ENCODE peak calls at places on chromosome 6, in eight cellular contexts. N is activated naive CD8-positive, alpha-beta T cell treated with anti-CD3 and anti-CD28 coated beads, Interleukin-2, amount 50 U/mL, for 24 hours; F is adrenal gland; Y is AG10803; K is fibroblast of lung; O is EL; S is amniotic epithelial cell; W is NT2/D1. A is an unnamed sample.

GRCh38 chr6:138182939-138183791 is 21.4 kb downstream of the ARFGEF3 start:
- DNase-seq in F (no peak), S (no peak), W (no peak), K (no peak), Y (no peak), N (no peak), O (no peak), A (no peak)

GRCh38 chr6:130202782-130203181 is 20.0 kb downstream of the SAMD3 start:
- DNase-seq in Y (no peak), F (no peak), O (no peak), N (no peak), K (no peak), W (no peak), S (no peak), A (no peak)

GRCh38 chr6:150123645-150124044 is 19.2 kb upstream of the PPP1R14C start:
- DNase-seq in W (no peak), K (no peak), S (no peak), F (no peak), O (no peak), Y (no peak), N (no peak), A (no peak)

GRCh38 chr6:111764238-111765182 is 108.7 kb downstream of the FYN start:
- DNase-seq in Y (no peak), N (peak), F (no peak), W (no peak), K (peak), S (peak), O (no peak), A (no peak)

GRCh38 chr6:164097557-164098398 is 683.3 kb downstream of the QKI start:
- DNase-seq in S (no peak), O (peak), Y (peak), K (peak), N (no peak), W (no peak), F (no peak), A (peak)

GRCh38 chr6:88920777-88921728 is 42.4 kb downstream of the RNGTT start:
- DNase-seq in W (no peak), Y (peak), K (no peak), F (no peak), O (no peak), N (no peak), S (no peak), A (no peak)

GRCh38 chr6:109373762-109374161 is 8.5 kb downstream of the CD164 start:
- DNase-seq in Y (peak), K (no peak), O (no peak), W (no peak), S (no peak), F (no peak), N (peak), A (no peak)

GRCh38 chr6:17994019-17994418 is 6.6 kb upstream of the KIF13A start:
- DNase-seq in W (no peak), F (no peak), S (peak), N (no peak), O (no peak), Y (no peak), K (peak), A (no peak)

GRCh38 chr6:46584586-46584985 is 68.0 kb downstream of the CYP39A1 start:
- DNase-seq in S (no peak), K (peak), W (no peak), O (no peak), F (no peak), Y (no peak), N (no peak), A (no peak)